ENCODE peak calls at places on chromosome 19, in five cellular contexts. One of them, this sample, is unnamed. For H3K4me1, the result is how much of the 10 kb centered on the place peaks cover.

GRCh38 chr19:48258350-48258749 is 2.6 kb upstream of the CARD8 start:
- DNase-seq in Caco-2: no peak
- DNase-seq in GM23338: no peak
- DNase-seq in pancreas: no peak
- DNase-seq in ascending aorta: no peak
- DNase-seq in this sample: no peak

GRCh38 chr19:3178377-3178972 is at the start of gene S1PR4:
- DNase-seq in Caco-2: no peak
- DNase-seq in GM23338: no peak
- DNase-seq in pancreas: no peak
- DNase-seq in ascending aorta: no peak
- DNase-seq in this sample: no peak

GRCh38 chr19:35355851-35356460 is 2.3 kb upstream of the FFAR3 start:
- DNase-seq in Caco-2: peak
- DNase-seq in GM23338: peak
- DNase-seq in pancreas: no peak
- DNase-seq in ascending aorta: no peak
- DNase-seq in this sample: no peak

GRCh38 chr19:32223106-32223505 is 122.3 kb upstream of the ZNF507 start:
- DNase-seq in Caco-2: no peak
- DNase-seq in GM23338: no peak
- DNase-seq in pancreas: no peak
- DNase-seq in ascending aorta: no peak
- DNase-seq in this sample: no peak

GRCh38 chr19:21328402-21328801 is 808 bp downstream of the ZNF708 start:
- DNase-seq in Caco-2: no peak
- DNase-seq in GM23338: peak
- DNase-seq in pancreas: no peak
- DNase-seq in ascending aorta: no peak
- DNase-seq in this sample: peak

GRCh38 chr19:17748884-17749638 is 2.2 kb upstream of the FCHO1 start:
- DNase-seq in Caco-2: no peak
- DNase-seq in GM23338: no peak
- DNase-seq in pancreas: no peak
- DNase-seq in ascending aorta: no peak
- DNase-seq in this sample: no peak

GRCh38 chr19:47021536-47022139 is 2.0 kb downstream of the NPAS1 start:
- DNase-seq in Caco-2: no peak
- DNase-seq in GM23338: peak
- DNase-seq in pancreas: no peak
- DNase-seq in ascending aorta: no peak
- DNase-seq in this sample: peak

GRCh38 chr19:53102701-53103140 is 501 bp downstream of the ZNF160 start:
- DNase-seq in Caco-2: no peak
- DNase-seq in GM23338: peak
- DNase-seq in pancreas: peak
- DNase-seq in ascending aorta: no peak
- DNase-seq in this sample: peak

GRCh38 chr19:18939922-18940775 is 868 bp downstream of the HOMER3 start:
- DNase-seq in Caco-2: no peak
- DNase-seq in GM23338: peak
- DNase-seq in pancreas: no peak
- DNase-seq in ascending aorta: no peak
- DNase-seq in this sample: peak

GRCh38 chr19:15640904-15641597 is 354 bp downstream of the CYP4F3 start:
- DNase-seq in Caco-2: no peak
- DNase-seq in GM23338: no peak
- DNase-seq in pancreas: no peak
- DNase-seq in ascending aorta: no peak
- DNase-seq in this sample: no peak

GRCh38 chr19:18708452-18709231 is 25.2 kb downstream of the CRTC1 start:
- DNase-seq in Caco-2: no peak
- DNase-seq in GM23338: no peak
- DNase-seq in pancreas: no peak
- DNase-seq in ascending aorta: no peak
- DNase-seq in this sample: no peak

GRCh38 chr19:12464769-12465725 is 19.6 kb downstream of the ZNF709 start:
- DNase-seq in Caco-2: no peak
- DNase-seq in GM23338: no peak
- DNase-seq in pancreas: no peak
- DNase-seq in ascending aorta: no peak
- DNase-seq in this sample: no peak

GRCh38 chr19:49591731-49592485 is 926 bp downstream of the PRR12 start:
- DNase-seq in Caco-2: peak
- DNase-seq in GM23338: peak
- DNase-seq in pancreas: peak
- DNase-seq in ascending aorta: no peak
- DNase-seq in this sample: peak

GRCh38 chr19:19256072-19256969 is 16.8 kb downstream of the TM6SF2 start:
- DNase-seq in Caco-2: no peak
- DNase-seq in GM23338: peak
- DNase-seq in pancreas: no peak
- DNase-seq in ascending aorta: no peak
- DNase-seq in this sample: peak

GRCh38 chr19:32901504-32902161 is 32.1 kb upstream of the SLC7A9 start:
- DNase-seq in Caco-2: no peak
- DNase-seq in GM23338: peak
- DNase-seq in pancreas: no peak
- DNase-seq in ascending aorta: no peak
- DNase-seq in this sample: no peak

GRCh38 chr19:57850553-57851017 is 926 bp downstream of the ZNF587 start:
- DNase-seq in Caco-2: peak
- DNase-seq in GM23338: peak
- DNase-seq in pancreas: no peak
- DNase-seq in ascending aorta: no peak
- DNase-seq in this sample: peak

GRCh38 chr19:48341006-48341405 is 15.7 kb downstream of the EMP3 start:
- DNase-seq in Caco-2: no peak
- DNase-seq in GM23338: no peak
- DNase-seq in pancreas: no peak
- DNase-seq in ascending aorta: no peak
- DNase-seq in this sample: no peak

GRCh38 chr19:41416194-41416674 is 10.9 kb downstream of the B3GNT8 start:
- DNase-seq in Caco-2: no peak
- DNase-seq in GM23338: no peak
- DNase-seq in pancreas: no peak
- DNase-seq in ascending aorta: no peak
- DNase-seq in this sample: no peak

GRCh38 chr19:15418112-15418587 is 638 bp downstream of the AKAP8L start:
- DNase-seq in Caco-2: no peak
- DNase-seq in GM23338: no peak
- DNase-seq in pancreas: no peak
- DNase-seq in ascending aorta: no peak
- DNase-seq in this sample: peak

GRCh38 chr19:16496613-16496983 is 404 bp downstream of the C19orf44 start:
- DNase-seq in Caco-2: no peak
- DNase-seq in GM23338: peak
- DNase-seq in pancreas: no peak
- DNase-seq in ascending aorta: no peak
- DNase-seq in this sample: no peak

GRCh38 chr19:10871711-10872550 is 578 bp downstream of the CARM1 start:
- DNase-seq in Caco-2: no peak
- DNase-seq in GM23338: peak
- DNase-seq in pancreas: peak
- DNase-seq in ascending aorta: no peak
- DNase-seq in this sample: peak

GRCh38 chr19:49338691-49339363 is 3.6 kb downstream of the CD37 start:
- DNase-seq in Caco-2: peak
- DNase-seq in GM23338: peak
- DNase-seq in pancreas: peak
- DNase-seq in ascending aorta: no peak
- DNase-seq in this sample: peak

GRCh38 chr19:3479177-3479818 is 1.0 kb downstream of the SMIM24 start:
- DNase-seq in Caco-2: no peak
- DNase-seq in GM23338: peak
- DNase-seq in pancreas: no peak
- DNase-seq in ascending aorta: no peak
- DNase-seq in this sample: peak

GRCh38 chr19:51821921-51822716 is 27.2 kb downstream of the FPR3 start:
- DNase-seq in Caco-2: no peak
- DNase-seq in GM23338: no peak
- DNase-seq in pancreas: no peak
- DNase-seq in ascending aorta: no peak
- DNase-seq in this sample: no peak

GRCh38 chr19:48780684-48781391 is 25.5 kb downstream of the FGF21 start:
- DNase-seq in Caco-2: peak
- DNase-seq in GM23338: no peak
- DNase-seq in pancreas: peak
- DNase-seq in ascending aorta: no peak
- DNase-seq in this sample: no peak

GRCh38 chr19:40193587-40193849 is 2.3 kb downstream of the MAP3K10 start:
- DNase-seq in Caco-2: no peak
- DNase-seq in GM23338: no peak
- DNase-seq in pancreas: no peak
- DNase-seq in ascending aorta: no peak
- DNase-seq in this sample: no peak

GRCh38 chr19:19900124-19900523 is 622 bp upstream of the ZNF93 start:
- DNase-seq in Caco-2: no peak
- DNase-seq in GM23338: peak
- DNase-seq in pancreas: peak
- DNase-seq in ascending aorta: no peak
- DNase-seq in this sample: no peak

GRCh38 chr19:14437578-14438140 is 4.6 kb downstream of the PKN1 start:
- DNase-seq in Caco-2: no peak
- DNase-seq in GM23338: no peak
- DNase-seq in pancreas: no peak
- DNase-seq in ascending aorta: no peak
- DNase-seq in this sample: no peak

GRCh38 chr19:19410553-19411550 is 5.4 kb downstream of the GATAD2A start:
- DNase-seq in Caco-2: no peak
- DNase-seq in GM23338: no peak
- DNase-seq in pancreas: no peak
- DNase-seq in ascending aorta: no peak
- DNase-seq in this sample: no peak

GRCh38 chr19:10961763-10962536 is 1.1 kb downstream of the SMARCA4 start:
- DNase-seq in Caco-2: no peak
- DNase-seq in GM23338: no peak
- DNase-seq in pancreas: no peak
- DNase-seq in ascending aorta: no peak
- DNase-seq in this sample: peak

GRCh38 chr19:41795031-41795461 is 1.3 kb upstream of the CEACAM3 start:
- DNase-seq in Caco-2: peak
- DNase-seq in GM23338: peak
- DNase-seq in pancreas: peak
- DNase-seq in ascending aorta: no peak
- DNase-seq in this sample: peak

GRCh38 chr19:50189326-50189725 is 14.1 kb upstream of the MYH14 start:
- DNase-seq in Caco-2: no peak
- DNase-seq in GM23338: no peak
- DNase-seq in pancreas: no peak
- DNase-seq in ascending aorta: no peak
- DNase-seq in this sample: no peak

GRCh38 chr19:32817252-32817912 is 52.2 kb downstream of the SLC7A9 start:
- DNase-seq in Caco-2: no peak
- DNase-seq in GM23338: no peak
- DNase-seq in pancreas: no peak
- DNase-seq in ascending aorta: no peak
- DNase-seq in this sample: no peak

GRCh38 chr19:48696353-48697010 is 711 bp downstream of the FUT2 start:
- DNase-seq in Caco-2: no peak
- DNase-seq in GM23338: peak
- DNase-seq in pancreas: no peak
- DNase-seq in ascending aorta: no peak
- DNase-seq in this sample: peak

GRCh38 chr19:16571283-16571682 is 932 bp downstream of the SLC35E1 start:
- DNase-seq in Caco-2: no peak
- DNase-seq in GM23338: no peak
- DNase-seq in pancreas: no peak
- DNase-seq in ascending aorta: no peak
- DNase-seq in this sample: no peak

GRCh38 chr19:48553676-48554384 is 1.9 kb downstream of the SULT2B1 start:
- DNase-seq in Caco-2: peak
- DNase-seq in GM23338: peak
- DNase-seq in pancreas: peak
- DNase-seq in ascending aorta: no peak
- DNase-seq in this sample: peak

GRCh38 chr19:34189917-34190425 is 17.7 kb downstream of the LSM14A start:
- DNase-seq in Caco-2: no peak
- DNase-seq in GM23338: no peak
- DNase-seq in pancreas: no peak
- DNase-seq in ascending aorta: no peak
- DNase-seq in this sample: no peak
- H3K4me1 ChIP-seq in Caco-2: under half
- H3K4me1 ChIP-seq in GM23338: under half
- H3K4me1 ChIP-seq in pancreas: under half
- H3K4me1 ChIP-seq in ascending aorta: under half
- H3K4me1 ChIP-seq in this sample: under half

GRCh38 chr19:55089279-55089944 is 13.7 kb downstream of the EPS8L1 start:
- DNase-seq in Caco-2: no peak
- DNase-seq in GM23338: no peak
- DNase-seq in pancreas: no peak
- DNase-seq in ascending aorta: no peak
- DNase-seq in this sample: no peak

GRCh38 chr19:55087542-55087935 is 11.9 kb downstream of the EPS8L1 start:
- DNase-seq in Caco-2: no peak
- DNase-seq in GM23338: peak
- DNase-seq in pancreas: no peak
- DNase-seq in ascending aorta: no peak
- DNase-seq in this sample: no peak

GRCh38 chr19:55088021-55088451 is 12.4 kb downstream of the EPS8L1 start:
- DNase-seq in Caco-2: no peak
- DNase-seq in GM23338: no peak
- DNase-seq in pancreas: no peak
- DNase-seq in ascending aorta: no peak
- DNase-seq in this sample: no peak

GRCh38 chr19:55086730-55087541 is 11.3 kb downstream of the EPS8L1 start:
- DNase-seq in Caco-2: no peak
- DNase-seq in GM23338: peak
- DNase-seq in pancreas: peak
- DNase-seq in ascending aorta: peak
- DNase-seq in this sample: peak

GRCh38 chr19:55088543-55089265 is 13.0 kb downstream of the EPS8L1 start:
- DNase-seq in Caco-2: peak
- DNase-seq in GM23338: peak
- DNase-seq in pancreas: peak
- DNase-seq in ascending aorta: no peak
- DNase-seq in this sample: peak
- TF ChIP-seq CTCF in Caco-2: peak
- TF ChIP-seq CTCF in GM23338: peak
- TF ChIP-seq CTCF in pancreas: peak
- TF ChIP-seq CTCF in ascending aorta: peak
- TF ChIP-seq CTCF in this sample: peak

GRCh38 chr19:577439-578392 is 5.3 kb downstream of the BSG start:
- DNase-seq in Caco-2: no peak
- DNase-seq in GM23338: peak
- DNase-seq in pancreas: no peak
- DNase-seq in ascending aorta: no peak
- DNase-seq in this sample: no peak
- H3K4me1 ChIP-seq in Caco-2: under half
- H3K4me1 ChIP-seq in GM23338: under half
- H3K4me1 ChIP-seq in pancreas: under half
- H3K4me1 ChIP-seq in ascending aorta: under half
- H3K4me1 ChIP-seq in this sample: under half

GRCh38 chr19:45401815-45402468 is 2.9 kb downstream of the PPP1R13L start:
- DNase-seq in Caco-2: no peak
- DNase-seq in GM23338: no peak
- DNase-seq in pancreas: no peak
- DNase-seq in ascending aorta: no peak
- DNase-seq in this sample: no peak
- TF ChIP-seq CTCF in Caco-2: no peak
- TF ChIP-seq CTCF in GM23338: peak
- TF ChIP-seq CTCF in pancreas: no peak
- TF ChIP-seq CTCF in ascending aorta: no peak
- TF ChIP-seq CTCF in this sample: no peak

This sample was measured in neural progenitor cell.